ENCODE peak calls at places on chromosomes 4 and X, in four cellular contexts. C is HEK293T, X is K562, L is HepG2. J is an unnamed sample.

GRCh38 chr4:134201216-134202098 is at the start of gene PABPC4L:
- DNase-seq in C (peak; percentile 72), X (peak; percentile 58), L (no peak), J (no peak)

GRCh38 chr4:5365071-5366008 is 314.1 kb downstream of the STK32B start:
- DNase-seq in C (no peak), X (no peak), L (peak; percentile 27), J (peak; percentile 7)

GRCh38 chrX:109475174-109475891 is 6.6 kb downstream of the GUCY2F start:
- DNase-seq in C (peak; percentile 79), X (peak; percentile 48), L (peak; percentile 35), J (no peak)

GRCh38 chrX:49710744-49711319 is 15.0 kb upstream of the PAGE1 start:
- DNase-seq in C (no peak), X (no peak), L (peak; percentile 1), J (no peak)

GRCh38 chr4:160848901-160849735 is 1314.7 kb downstream of the FSTL5 start:
- DNase-seq in C (peak; percentile 7), X (no peak), L (no peak), J (no peak)

GRCh38 chrX:75210602-75211001 is 54.5 kb upstream of the ABCB7 start:
- DNase-seq in C (no peak), X (peak; percentile 21), L (no peak), J (no peak)

GRCh38 chrX:45750639-45751038 is 550.0 kb upstream of the DIPK2B start:
- DNase-seq in C (no peak), X (no peak), L (no peak), J (no peak)

GRCh38 chr4:81738891-81739290 is 267.2 kb upstream of the RASGEF1B start:
- DNase-seq in C (no peak), X (no peak), L (no peak), J (no peak)

GRCh38 chrX:20829665-20830481 is 544.3 kb upstream of the CNKSR2 start:
- DNase-seq in C (no peak), X (no peak), L (no peak), J (no peak)

GRCh38 chr4:59540311-59540710 is 1659.8 kb upstream of the ADGRL3 start:
- DNase-seq in C (no peak), X (no peak), L (peak; percentile 3), J (no peak)

GRCh38 chrX:141975839-141976238 is 72.1 kb downstream of the MAGEC1 start:
- DNase-seq in C (no peak), X (no peak), L (no peak), J (no peak)

GRCh38 chr4:42401171-42401570 is 3.9 kb downstream of the SHISA3 start:
- DNase-seq in C (no peak), X (no peak), L (no peak), J (no peak)

GRCh38 chr4:94843222-94843621 is 85.5 kb downstream of the BMPR1B start:
- DNase-seq in C (no peak), X (no peak), L (no peak), J (no peak)

GRCh38 chr4:22593933-22594332 is 78.1 kb upstream of the ADGRA3 start:
- DNase-seq in C (no peak), X (no peak), L (no peak), J (no peak)

GRCh38 chr4:10546-10870 is 42.6 kb upstream of the ZNF595 start:
- DNase-seq in C (no peak), X (no peak), L (no peak), J (no peak)

GRCh38 chrX:45070116-45071007 is 130.3 kb downstream of the DIPK2B start:
- DNase-seq in C (peak; percentile 25), X (peak; percentile 58), L (peak; percentile 12), J (peak; percentile 45)

GRCh38 chr4:60655356-60655755 is 544.8 kb upstream of the ADGRL3 start:
- DNase-seq in C (no peak), X (no peak), L (no peak), J (no peak)

GRCh38 chr4:178664636-178665035 is 1222.4 kb upstream of the AGA start:
- DNase-seq in C (no peak), X (no peak), L (no peak), J (no peak)

GRCh38 chr4:55308071-55308470 is 38.0 kb upstream of the SRD5A3 start:
- DNase-seq in C (no peak), X (no peak), L (no peak), J (no peak)

GRCh38 chr4:7013171-7013570 is 30.0 kb upstream of the TADA2B start:
- DNase-seq in C (no peak), X (no peak), L (no peak), J (no peak)

GRCh38 chr4:88481557-88481956 is 24.6 kb downstream of the HERC5 start:
- DNase-seq in C (no peak), X (no peak), L (no peak), J (no peak)

GRCh38 chrX:94492541-94492940 is 818.5 kb downstream of the FAM133A start:
- DNase-seq in C (no peak), X (no peak), L (no peak), J (no peak)

GRCh38 chrX:79330022-79330421 is 37.1 kb downstream of the ITM2A start:
- DNase-seq in C (no peak), X (peak; percentile 3), L (no peak), J (no peak)

GRCh38 chrX:154032653-154033052 is 13.0 kb upstream of the IRAK1 start:
- DNase-seq in C (no peak), X (no peak), L (no peak), J (no peak)

GRCh38 chr4:123037809-123038208 is 115.4 kb upstream of the NUDT6 start:
- DNase-seq in C (no peak), X (peak; percentile 13), L (peak; percentile 84), J (no peak)

GRCh38 chr4:103075435-103075893 is 1.1 kb downstream of the SLC9B2 start:
- DNase-seq in C (no peak), X (peak; percentile 21), L (peak; percentile 96), J (no peak)

GRCh38 chr4:128162434-128162833 is 101.3 kb downstream of the LARP1B start:
- DNase-seq in C (no peak), X (no peak), L (no peak), J (no peak)

GRCh38 chrX:23312136-23312535 is 22.5 kb upstream of the PTCHD1 start:
- DNase-seq in C (no peak), X (no peak), L (no peak), J (no peak)

GRCh38 chr4:102598759-102599379 is 97.7 kb downstream of the NFKB1 start:
- DNase-seq in C (no peak), X (no peak), L (no peak), J (no peak)

GRCh38 chrX:137052641-137053235 is 18.9 kb upstream of the GPR101 start:
- DNase-seq in C (no peak), X (no peak), L (no peak), J (no peak)

GRCh38 chr4:159422626-159423025 is 319.7 kb downstream of the RAPGEF2 start:
- DNase-seq in C (no peak), X (no peak), L (no peak), J (no peak)

GRCh38 chrX:110087485-110088356 is 84.8 kb downstream of the TMEM164 start:
- DNase-seq in C (no peak), X (no peak), L (no peak), J (no peak)

GRCh38 chr4:152478456-152479237 is 57.2 kb downstream of the FBXW7 start:
- DNase-seq in C (no peak), X (no peak), L (no peak), J (no peak)

GRCh38 chr4:106996490-106996889 is 39.6 kb downstream of the DKK2 start:
- DNase-seq in C (no peak), X (no peak), L (no peak), J (no peak)

GRCh38 chr4:37438880-37439279 is 194.3 kb downstream of the NWD2 start:
- DNase-seq in C (no peak), X (no peak), L (no peak), J (no peak)
- TF ChIP-seq TARDBP in C (no peak), X (no peak), L (no peak), J (no peak)

DNA sequence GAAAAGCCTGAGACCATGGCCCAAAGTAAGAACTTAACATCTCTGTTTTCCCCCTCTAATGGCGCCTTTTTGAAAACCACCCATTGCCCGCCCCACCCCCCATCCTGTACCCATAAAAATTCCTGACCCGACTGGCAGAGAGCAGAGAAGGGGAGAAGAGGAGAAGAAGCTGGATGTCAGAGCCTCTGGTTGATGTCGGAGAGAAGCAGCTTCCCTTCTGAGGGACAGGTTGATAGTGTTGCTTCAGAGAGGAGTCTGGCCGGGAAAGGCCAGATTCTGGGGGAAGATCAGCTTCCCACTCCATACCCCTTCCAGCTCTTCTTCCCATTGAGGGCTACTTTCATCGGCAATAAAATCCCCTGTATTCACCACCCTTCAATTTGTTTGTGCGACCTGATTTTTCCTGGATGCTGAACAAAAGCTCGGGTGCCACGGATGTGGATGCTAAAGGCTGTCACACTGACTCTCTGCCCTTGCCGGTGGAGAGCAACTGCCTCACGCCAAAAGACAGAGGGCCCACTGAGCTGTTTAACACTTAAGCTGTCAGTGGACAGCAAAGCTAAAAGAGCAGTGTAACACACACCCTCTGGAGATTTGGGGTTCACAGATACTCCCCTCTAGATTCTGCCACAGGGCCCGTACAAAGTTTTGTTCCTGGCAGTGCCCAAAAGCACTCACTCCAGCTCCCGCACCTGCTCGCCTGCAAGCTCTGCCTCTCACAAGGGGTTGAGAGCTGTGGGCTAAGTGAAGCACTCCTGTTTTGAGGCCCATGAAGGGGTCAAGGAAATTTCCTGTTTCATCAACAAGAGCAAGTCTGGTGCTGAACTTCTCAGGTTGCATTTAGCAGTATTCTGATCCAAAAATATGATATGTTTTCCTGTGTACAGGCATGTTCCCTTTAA is 1571.8 kb downstream of the ADGRL3 start:
- DNase-seq in C (no peak), X (no peak), L (no peak), J (no peak)
- TF ChIP-seq TARDBP in C (no peak), X (no peak), L (no peak), J (no peak)

GRCh38 chrX:24838624-24839023 is 144.9 kb downstream of the POLA1 start:
- DNase-seq in C (peak; percentile 15), X (peak; percentile 43), L (no peak), J (peak; percentile 1)
- TF ChIP-seq TARDBP in C (no peak), X (no peak), L (no peak), J (no peak)

GRCh38 chr4:73573794-73574528 is 46.3 kb downstream of the RASSF6 start:
- DNase-seq in C (peak; percentile 70), X (peak; percentile 84), L (peak; percentile 79), J (peak; percentile 51)
- TF ChIP-seq TARDBP in C (no peak), X (no peak), L (no peak), J (no peak)

GRCh38 chr4:44916406-44916805 is 190.1 kb upstream of the GNPDA2 start:
- DNase-seq in C (no peak), X (no peak), L (no peak), J (no peak)
- TF ChIP-seq TARDBP in C (no peak), X (no peak), L (no peak), J (no peak)

DNA sequence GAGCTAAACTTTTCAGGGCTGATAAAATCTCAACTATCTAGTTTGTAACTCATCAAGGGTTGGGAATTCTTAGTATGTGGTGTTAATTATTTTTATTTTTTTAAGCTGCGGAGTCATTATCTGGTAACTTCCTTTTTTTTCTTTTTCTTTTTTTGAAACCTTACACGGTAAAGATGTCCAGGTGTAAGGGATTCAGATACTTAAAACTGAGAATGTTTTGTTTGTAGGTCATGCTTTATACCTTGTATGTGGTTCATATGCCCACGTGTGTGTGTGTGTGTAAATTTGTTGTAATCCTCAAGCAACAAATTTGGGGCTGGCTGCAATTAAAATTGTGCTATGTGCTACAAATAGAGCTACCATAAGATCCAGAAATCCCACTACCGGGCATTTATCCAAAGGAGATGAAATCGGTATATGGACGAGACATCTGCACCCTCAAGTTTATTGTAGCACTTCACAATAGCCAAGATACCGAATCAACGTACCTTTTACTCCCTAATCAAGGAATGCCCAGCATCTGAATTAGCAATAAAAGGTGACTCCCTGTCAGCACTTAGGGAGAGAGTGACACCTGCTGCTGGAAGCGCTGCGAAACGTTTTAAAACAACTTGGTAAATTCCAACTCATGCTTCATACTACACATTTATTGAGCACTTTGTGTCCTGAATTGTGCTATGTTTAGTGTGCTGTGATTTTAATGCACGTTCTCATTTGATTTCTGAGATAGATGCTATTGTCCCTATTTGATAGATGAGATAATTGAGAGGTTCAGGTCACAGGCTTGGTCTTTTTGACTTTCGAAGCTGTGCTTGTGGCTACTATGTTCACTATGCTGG is 16.1 kb downstream of the MSMO1 start:
- DNase-seq in C (no peak), X (no peak), L (peak; percentile 24), J (no peak)
- TF ChIP-seq TARDBP in C (no peak), X (no peak), L (peak; percentile 55), J (no peak)

J was measured in GM12878.